ENCODE peak calls at places on chromosomes 12 and 14, in five cellular contexts. V, G, X, M and I are unnamed samples.

GRCh38 chr12:69894800-69895199 is 69.8 kb downstream of the MYRFL start:
- DNase-seq in V (no peak), G (no peak), X (no peak), M (no peak), I (no peak)

GRCh38 chr12:50246873-50247612 is 36.3 kb downstream of the LIMA1 start:
- DNase-seq in V (peak; percentile 93), G (no peak), X (peak; percentile 53), M (peak; percentile 89), I (no peak)

GRCh38 chr14:64092940-64093339 is 201.2 kb downstream of the ESR2 start:
- DNase-seq in V (no peak), G (no peak), X (peak; percentile 40), M (no peak), I (no peak)

GRCh38 chr12:110577717-110578521 is 5.2 kb downstream of the PPTC7 start:
- DNase-seq in V (peak; percentile 65), G (no peak), X (peak; percentile 41), M (no peak), I (no peak)

GRCh38 chr14:65495196-65495595 is 82.7 kb downstream of the FUT8 start:
- DNase-seq in V (peak; percentile 38), G (no peak), X (no peak), M (no peak), I (no peak)

GRCh38 chr12:24133385-24133784 is 183.9 kb upstream of the SOX5 start:
- DNase-seq in V (no peak), G (no peak), X (no peak), M (no peak), I (no peak)

GRCh38 chr14:103067231-103067954 is 10.0 kb upstream of the CDC42BPB start:
- DNase-seq in V (peak; percentile 61), G (no peak), X (no peak), M (peak; percentile 68), I (no peak)

GRCh38 chr12:119883234-119883633 is 6.1 kb upstream of the CIT start:
- DNase-seq in V (no peak), G (no peak), X (no peak), M (no peak), I (no peak)

GRCh38 chr12:78864483-78865296 is at the start of gene SYT1:
- DNase-seq in V (peak; percentile 63), G (no peak), X (no peak), M (peak; percentile 79), I (peak; percentile 45)

GRCh38 chr14:79608426-79608825 is 602.9 kb downstream of the DIO2 start:
- DNase-seq in V (no peak), G (no peak), X (no peak), M (no peak), I (no peak)

GRCh38 chr12:25058619-25059018 is 109.7 kb upstream of the BCAT1 start:
- DNase-seq in V (no peak), G (no peak), X (no peak), M (no peak), I (no peak)

GRCh38 chr14:31926123-31926522 is 151.0 kb upstream of the ARHGAP5 start:
- DNase-seq in V (peak; percentile 60), G (no peak), X (no peak), M (no peak), I (no peak)

GRCh38 chr14:36512585-36513003 is 7.4 kb downstream of the NKX2-1 start:
- DNase-seq in V (no peak), G (no peak), X (no peak), M (no peak), I (no peak)

GRCh38 chr12:121061831-121062230 is 22.8 kb upstream of the OASL start:
- DNase-seq in V (peak; percentile 43), G (no peak), X (no peak), M (no peak), I (no peak)

GRCh38 chr12:70722584-70723343 is 85.5 kb upstream of the PTPRB start:
- DNase-seq in V (peak; percentile 75), G (no peak), X (no peak), M (no peak), I (no peak)

GRCh38 chr12:28998662-28999120 is 150.4 kb upstream of the FAR2 start:
- DNase-seq in V (peak; percentile 68), G (no peak), X (no peak), M (no peak), I (no peak)

GRCh38 chr14:94970937-94971730 is 186.2 kb downstream of the DICER1 start:
- DNase-seq in V (peak; percentile 50), G (no peak), X (no peak), M (peak; percentile 77), I (no peak)

GRCh38 chr12:77089701-77090220 is 24.4 kb upstream of the E2F7 start:
- DNase-seq in V (no peak), G (no peak), X (no peak), M (no peak), I (no peak)

GRCh38 chr14:75543258-75543657 is 21.0 kb downstream of the BATF start:
- DNase-seq in V (no peak), G (no peak), X (no peak), M (no peak), I (no peak)

GRCh38 chr12:129696952-129697351 is 206.9 kb downstream of the TMEM132D start:
- DNase-seq in V (no peak), G (no peak), X (no peak), M (no peak), I (no peak)

GRCh38 chr12:87930033-87930432 is 99.2 kb downstream of the C12orf50 start:
- DNase-seq in V (peak; percentile 43), G (no peak), X (no peak), M (no peak), I (no peak)

GRCh38 chr14:93880025-93880820 is 46.9 kb upstream of the FAM181A start:
- DNase-seq in V (peak; percentile 50), G (no peak), X (peak; percentile 56), M (peak; percentile 65), I (peak; percentile 71)

GRCh38 chr12:116346751-116347150 is 69.3 kb upstream of the MED13L start:
- DNase-seq in V (peak; percentile 92), G (no peak), X (no peak), M (no peak), I (no peak)

GRCh38 chr14:102822311-102822863 is 45.1 kb downstream of the TRAF3 start:
- DNase-seq in V (no peak), G (no peak), X (no peak), M (no peak), I (no peak)

GRCh38 chr14:81416233-81416927 is 16.3 kb upstream of the STON2 start:
- DNase-seq in V (no peak), G (no peak), X (peak; percentile 43), M (no peak), I (no peak)

GRCh38 chr12:85057370-85057963 is 21.3 kb downstream of the LRRIQ1 start:
- DNase-seq in V (peak; percentile 67), G (no peak), X (no peak), M (no peak), I (no peak)

GRCh38 chr12:65497645-65498044 is 219.2 kb downstream of the MSRB3 start:
- DNase-seq in V (peak; percentile 58), G (no peak), X (no peak), M (no peak), I (no peak)

GRCh38 chr12:46430340-46430948 is 57.9 kb upstream of the SLC38A2 start:
- DNase-seq in V (peak; percentile 80), G (no peak), X (no peak), M (no peak), I (no peak)

GRCh38 chr14:75764022-75764421 is 103.0 kb downstream of the TTLL5 start:
- DNase-seq in V (no peak), G (no peak), X (no peak), M (no peak), I (no peak)

GRCh38 chr12:65685514-65685913 is 138.8 kb upstream of the HMGA2 start:
- DNase-seq in V (peak; percentile 60), G (no peak), X (no peak), M (no peak), I (no peak)

GRCh38 chr14:34780646-34781045 is 66.3 kb upstream of the CFL2 start:
- DNase-seq in V (no peak), G (no peak), X (no peak), M (no peak), I (no peak)

GRCh38 chr14:34781242-34781641 is 66.8 kb upstream of the CFL2 start:
- DNase-seq in V (peak; percentile 78), G (no peak), X (no peak), M (no peak), I (no peak)

GRCh38 chr14:34782031-34782430 is 67.6 kb upstream of the CFL2 start:
- DNase-seq in V (peak; percentile 20), G (no peak), X (no peak), M (no peak), I (no peak)

GRCh38 chr14:34785223-34786006 is 71.0 kb upstream of the CFL2 start:
- DNase-seq in V (no peak), G (no peak), X (no peak), M (no peak), I (no peak)
- H3K4me1 ChIP-seq in V (no peaks in the 10 kb centered on the region), G (no peaks in the 10 kb centered on the region), X (no peaks in the 10 kb centered on the region), M (no peaks in the 10 kb centered on the region), I (no peaks in the 10 kb centered on the region)

GRCh38 chr14:92207012-92207927 is 85.5 kb downstream of the CPSF2 start:
- DNase-seq in V (no peak), G (no peak), X (no peak), M (no peak), I (no peak)
- H3K27ac ChIP-seq in V (no peak overlapping the region), G (no peak overlapping the region), X (no peak overlapping the region), M (no peak overlapping the region), I (no peak overlapping the region)

DNA sequence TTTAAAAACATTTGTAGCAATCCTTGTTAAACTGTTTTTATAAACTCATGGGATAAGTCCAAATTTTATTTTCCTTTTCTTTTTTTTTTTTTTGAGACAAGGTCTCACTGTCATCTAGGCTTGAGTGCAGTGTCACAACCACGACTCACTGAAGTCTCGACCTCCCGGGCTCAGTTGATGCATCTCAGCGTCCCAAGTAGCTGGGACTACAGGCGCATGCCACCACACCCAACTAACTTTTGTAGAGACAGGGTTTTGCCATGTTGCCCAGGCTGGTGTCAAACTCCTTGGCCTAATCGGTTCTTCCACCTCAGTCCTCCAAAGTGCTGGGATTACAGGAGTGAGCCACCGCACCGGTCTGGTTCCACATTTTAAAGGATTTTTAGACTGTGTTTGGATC is 9.8 kb downstream of the RAP1B start:
- DNase-seq in V (no peak), G (no peak), X (no peak), M (no peak), I (no peak)
- H3K4me1 ChIP-seq in V (no peaks in the 10 kb centered on the region), G (peaks cover 92% of the 10 kb centered on the region), X (peaks cover 55% of the 10 kb centered on the region), M (peaks cover 100% of the 10 kb centered on the region), I (peaks cover 95% of the 10 kb centered on the region)

GRCh38 chr14:92417759-92418158 is 94.8 kb downstream of the SLC24A4 start:
- DNase-seq in V (peak; percentile 18), G (no peak), X (peak; percentile 75), M (no peak), I (peak; percentile 51)

GRCh38 chr14:92425101-92425500 is 88.5 kb upstream of the RIN3 start:
- DNase-seq in V (peak; percentile 21), G (no peak), X (no peak), M (no peak), I (no peak)

GRCh38 chr14:92426237-92426636 is 87.3 kb upstream of the RIN3 start:
- DNase-seq in V (peak; percentile 63), G (no peak), X (peak; percentile 41), M (no peak), I (no peak)

GRCh38 chr14:92427096-92427495 is 86.5 kb upstream of the RIN3 start:
- DNase-seq in V (no peak), G (no peak), X (no peak), M (no peak), I (no peak)

DNA sequence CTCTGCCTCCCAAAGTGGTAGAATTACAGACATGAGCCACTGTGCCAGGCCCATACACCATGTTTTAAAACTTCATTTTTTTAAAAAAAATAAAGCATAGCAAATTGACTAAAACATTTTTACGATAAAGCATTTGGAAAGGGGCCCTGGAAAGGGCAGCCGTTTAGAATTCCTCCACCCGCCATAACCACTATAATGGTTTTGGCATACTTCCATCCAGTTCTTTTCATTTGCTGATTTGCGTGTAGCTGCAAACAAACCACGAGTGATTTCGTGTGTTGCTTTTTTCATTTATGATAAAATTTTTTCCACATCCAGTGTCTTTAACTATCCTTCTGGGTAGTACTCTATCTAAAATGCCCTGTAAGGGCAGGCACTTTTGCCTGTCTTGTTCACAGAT is 91.8 kb upstream of the RIN3 start:
- DNase-seq in V (peak; percentile 82), G (no peak), X (no peak), M (no peak), I (no peak)
- H3K27ac ChIP-seq in V (no peak overlapping the region), G (no peak overlapping the region), X (no peak overlapping the region), M (no peak overlapping the region), I (no peak overlapping the region)